ENCODE peak calls at places on chromosome 12, in four cellular contexts. H, C, X and P are unnamed samples. For H3K36me3, the result is how much of the 10 kb centered on the place peaks cover.

GRCh38 chr12:53941750-53942149 is 3.1 kb downstream of the HOXC13 start:
- DNase-seq in H (no peak), C (no peak), X (no peak), P (no peak)

GRCh38 chr12:60266381-60266852 is 670.6 kb downstream of the SLC16A7 start:
- DNase-seq in H (no peak), C (peak), X (no peak), P (peak)

GRCh38 chr12:124921200-124922008 is 7.0 kb upstream of the UBC start:
- DNase-seq in H (peak), C (peak), X (no peak), P (no peak)

GRCh38 chr12:47862881-47863280 is 41.9 kb downstream of the VDR start:
- DNase-seq in H (no peak), C (no peak), X (no peak), P (no peak)

GRCh38 chr12:45938566-45938965 is 51.8 kb downstream of the SCAF11 start:
- DNase-seq in H (no peak), C (no peak), X (no peak), P (no peak)

GRCh38 chr12:11578461-11578993 is 70.9 kb upstream of the ETV6 start:
- DNase-seq in H (no peak), C (no peak), X (no peak), P (no peak)

GRCh38 chr12:12901158-12901791 is 9.9 kb downstream of the GPRC5A start:
- DNase-seq in H (no peak), C (peak), X (no peak), P (no peak)

GRCh38 chr12:28222081-28222700 is 31.9 kb downstream of the CCDC91 start:
- DNase-seq in H (no peak), C (no peak), X (no peak), P (no peak)

GRCh38 chr12:14716848-14717444 is 20.5 kb upstream of the GUCY2C start:
- DNase-seq in H (peak), C (peak), X (no peak), P (peak)

GRCh38 chr12:59812716-59813115 is 216.9 kb downstream of the SLC16A7 start:
- DNase-seq in H (no peak), C (no peak), X (no peak), P (no peak)

GRCh38 chr12:55933158-55933798 is 2.3 kb downstream of the DGKA start:
- DNase-seq in H (no peak), C (no peak), X (no peak), P (peak)

GRCh38 chr12:11810962-11811361 is 161.5 kb downstream of the ETV6 start:
- DNase-seq in H (no peak), C (no peak), X (no peak), P (no peak)

GRCh38 chr12:105083551-105084105 is 630 bp downstream of the ALDH1L2 start:
- DNase-seq in H (peak), C (no peak), X (no peak), P (no peak)

GRCh38 chr12:31216479-31216878 is 109.5 kb downstream of the SINHCAF start:
- DNase-seq in H (no peak), C (no peak), X (no peak), P (no peak)
- TF ChIP-seq CEBPB in H (no peak), C (no peak), X (no peak), P (no peak)

DNA sequence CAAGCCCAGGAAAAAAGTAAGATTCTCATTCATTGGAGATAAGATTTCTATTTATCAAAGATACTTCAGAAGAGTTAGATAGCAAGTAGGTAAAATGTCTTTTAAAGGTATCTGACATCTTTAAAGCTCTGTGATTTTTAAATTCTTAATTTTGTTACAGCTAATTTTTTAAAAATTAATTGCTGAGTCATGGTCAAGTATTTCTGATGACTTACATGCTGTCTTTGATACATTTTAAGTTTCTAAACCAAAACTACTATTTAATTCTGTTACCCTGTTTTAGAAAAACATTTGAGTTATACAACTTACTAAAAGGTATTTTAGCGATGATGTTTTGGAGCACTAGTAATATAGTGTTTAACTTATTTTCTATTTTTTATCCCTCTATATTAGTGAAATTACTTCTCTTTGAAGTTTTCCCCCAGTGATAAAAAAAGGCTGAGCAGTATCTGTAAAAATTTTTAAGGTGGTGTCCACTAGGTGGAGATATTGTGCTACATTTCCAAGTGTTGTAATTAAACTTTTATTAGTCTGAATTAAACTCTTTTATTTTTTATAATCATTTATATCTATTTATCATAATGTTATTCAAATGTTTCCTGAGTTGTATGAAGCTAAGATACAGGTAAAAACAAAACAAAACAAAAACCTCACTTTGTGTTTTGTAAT is 11.5 kb downstream of the ALG10 start:
- DNase-seq in H (peak), C (peak), X (no peak), P (peak)
- TF ChIP-seq FOSL1 in H (no peak), C (no peak), X (no peak), P (no peak)

DNA sequence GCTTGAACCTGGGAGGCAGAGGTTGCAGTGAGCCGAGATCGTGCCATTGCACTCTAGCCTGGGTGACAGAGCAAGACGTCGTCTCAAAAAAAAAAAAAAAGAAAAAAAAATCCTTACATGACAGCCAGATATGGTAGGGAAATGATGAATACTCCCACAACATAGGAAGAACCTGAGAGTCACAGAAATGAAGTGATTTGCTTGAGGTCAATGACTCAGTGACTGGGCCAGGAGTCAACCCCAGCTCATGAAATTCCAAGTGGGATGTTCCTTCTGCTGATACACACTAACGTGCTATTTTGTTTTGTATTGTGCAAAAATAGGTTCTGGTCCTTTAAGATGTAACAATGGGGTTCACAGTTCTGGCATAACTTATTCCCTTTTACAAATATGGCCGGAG is 9.0 kb downstream of the RHOF start:
- DNase-seq in H (no peak), C (no peak), X (no peak), P (no peak)
- H3K36me3 ChIP-seq in H (under half), C (under half), X (under half), P (under half)

DNA sequence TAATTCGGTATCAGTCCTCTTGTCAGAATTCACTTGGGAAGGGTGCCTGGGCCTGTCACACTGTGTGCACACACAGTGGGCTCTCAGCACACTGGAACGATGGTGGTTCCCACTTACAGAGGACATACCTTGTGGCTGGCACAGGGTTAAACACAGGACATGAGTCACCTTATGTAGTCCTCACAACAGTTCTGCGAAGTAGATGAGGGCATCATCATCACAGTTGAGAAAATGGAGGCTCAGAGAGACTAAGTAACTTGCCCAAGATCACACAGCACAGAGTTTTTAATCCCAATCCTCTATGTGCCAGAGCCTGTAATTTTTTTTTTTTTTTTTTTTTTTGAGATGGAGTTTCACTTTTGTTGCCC is 90.7 kb downstream of the NINJ2 start:
- DNase-seq in H (no peak), C (peak), X (no peak), P (peak)
- TF ChIP-seq CEBPB in H (no peak), C (no peak), X (no peak), P (no peak)

GRCh38 chr12:52440821-52441319 is 6.7 kb upstream of the KRT75 start:
- DNase-seq in H (no peak), C (no peak), X (no peak), P (peak)

GRCh38 chr12:52444647-52445595 is 7.0 kb downstream of the KRT6B start:
- DNase-seq in H (no peak), C (no peak), X (no peak), P (no peak)

GRCh38 chr12:52441320-52441911 is 7.2 kb upstream of the KRT75 start:
- DNase-seq in H (no peak), C (peak), X (no peak), P (peak)

GRCh38 chr12:52443966-52444365 is 8.0 kb downstream of the KRT6B start:
- DNase-seq in H (no peak), C (no peak), X (no peak), P (no peak)

GRCh38 chr12:52442600-52443061 is 8.5 kb upstream of the KRT75 start:
- DNase-seq in H (no peak), C (no peak), X (peak), P (peak)
- TF ChIP-seq FOSL1 in H (no peak), C (no peak), X (no peak), P (peak)

DNA sequence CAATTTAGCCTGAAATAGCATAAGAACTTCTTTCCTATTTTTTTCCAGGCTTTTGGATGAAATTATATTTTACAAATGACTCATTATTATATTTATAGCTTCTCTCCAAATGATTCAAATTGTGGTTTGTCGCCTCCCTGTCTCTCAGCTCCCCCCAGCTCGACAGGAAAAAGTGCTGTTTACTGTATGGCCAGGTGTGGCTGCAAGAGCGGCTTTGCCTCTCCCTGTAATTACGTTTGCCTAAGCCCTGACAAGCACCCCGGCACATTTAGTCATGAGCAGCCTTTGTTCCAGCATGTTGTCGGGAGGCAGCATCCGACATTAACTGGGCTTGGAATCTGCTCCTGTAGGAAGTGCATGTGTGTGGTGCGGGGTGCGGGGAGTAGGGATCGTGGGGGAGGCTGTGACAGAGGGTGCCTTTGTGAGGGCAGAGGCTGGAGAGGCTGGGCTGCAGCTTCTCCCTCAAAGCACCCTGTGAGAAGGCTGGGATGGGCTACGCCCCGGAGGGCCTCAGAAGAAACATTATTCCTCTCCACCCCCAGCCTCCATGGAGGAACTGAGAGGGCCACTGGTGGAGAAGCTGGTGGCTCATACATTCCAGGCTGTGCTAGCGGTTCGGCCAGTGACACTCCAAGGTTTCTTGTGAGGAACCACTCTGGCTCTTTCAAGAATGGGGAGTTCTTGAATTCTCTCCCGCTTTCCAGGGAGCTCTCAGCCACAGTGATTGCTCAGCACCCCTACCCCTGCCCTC is 42.1 kb upstream of the CTDSP2 start:
- DNase-seq in H (no peak), C (no peak), X (no peak), P (no peak)
- H3K36me3 ChIP-seq in H (under half), C (under half), X (under half), P (under half)

GRCh38 chr12:6699259-6699988 is 1.2 kb downstream of the PIANP start:
- DNase-seq in H (no peak), C (no peak), X (no peak), P (no peak)
- TF ChIP-seq CEBPB in H (no peak), C (no peak), X (no peak), P (no peak)

GRCh38 chr12:97487470-97487869 is 24.9 kb downstream of the RMST start:
- DNase-seq in H (no peak), C (no peak), X (no peak), P (no peak)

GRCh38 chr12:97476255-97476654 is 13.7 kb downstream of the RMST start:
- DNase-seq in H (no peak), C (no peak), X (no peak), P (no peak)

DNA sequence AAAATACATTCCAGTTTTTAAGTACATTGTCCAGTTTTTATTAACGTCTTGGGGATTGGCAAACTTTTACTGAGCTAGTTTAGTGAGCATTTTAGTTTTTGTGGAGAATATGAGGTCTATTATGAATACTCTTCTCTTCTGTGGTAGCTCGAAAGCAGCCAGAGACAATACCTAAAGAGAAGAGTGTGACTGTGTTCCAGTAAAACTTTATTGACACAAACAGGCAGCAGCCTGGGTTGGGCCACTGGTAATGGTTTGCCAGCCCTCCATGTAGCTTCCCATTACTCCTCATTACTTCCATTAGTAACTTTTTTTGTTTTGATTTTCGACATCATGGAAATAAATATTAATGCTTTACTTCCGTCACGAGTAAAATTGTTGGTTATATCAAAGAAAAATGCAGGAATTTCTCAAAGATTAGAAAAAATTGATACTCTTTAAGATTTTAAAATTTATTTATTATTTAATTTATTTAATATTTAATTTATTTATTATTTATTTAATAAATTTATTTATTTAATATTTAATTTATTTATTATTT is 19.6 kb downstream of the RMST start:
- DNase-seq in H (no peak), C (no peak), X (no peak), P (no peak)
- TF ChIP-seq FOSL1 in H (no peak), C (no peak), X (no peak), P (no peak)